ENCODE peak calls at places on chromosomes 3 and 15, in six cellular contexts. J is gastroesophageal sphincter; H is CD8-positive, alpha-beta T cell; O is naive thymus-derived CD4-positive, alpha-beta T cell; N is activated T-helper 17 cell treated with anti-CD3 and anti-CD28 coated beads, Interleukin-2, amount 50 U/mL, for 72 hours; Q is Right ventricle myocardium inferior. T is an unnamed sample.

GRCh38 chr15:96889734-96890480 is 559.4 kb downstream of the NR2F2 start:
- ATAC-seq in J (no peak), H (no peak), O (no peak), N (no peak), Q (no peak), T (no peak)

GRCh38 chr3:51929420-51930003 is 12.2 kb downstream of the RRP9 start:
- ATAC-seq in J (no peak), H (no peak), O (no peak), N (no peak), Q (no peak), T (no peak)

GRCh38 chr15:60589253-60589652 is 110.3 kb upstream of the ICE2 start:
- ATAC-seq in J (no peak), H (no peak), O (no peak), N (peak), Q (no peak), T (no peak)

GRCh38 chr3:124999897-125000296 is 55.9 kb downstream of the HEG1 start:
- ATAC-seq in J (no peak), H (no peak), O (no peak), N (no peak), Q (no peak), T (no peak)

GRCh38 chr15:20348900-20349773 is 192.5 kb downstream of the GOLGA6L6 start:
- ATAC-seq in J (no peak), H (no peak), O (peak), N (no peak), Q (no peak), T (peak)

GRCh38 chr15:45588199-45588910 is 1.2 kb downstream of the BLOC1S6 start:
- ATAC-seq in J (no peak), H (no peak), O (no peak), N (no peak), Q (no peak), T (no peak)

GRCh38 chr15:92882697-92883642 is 17.2 kb upstream of the CHD2 start:
- ATAC-seq in J (peak), H (peak), O (peak), N (peak), Q (no peak), T (peak)

GRCh38 chr3:58291671-58292338 is 14.2 kb upstream of the RPP14 start:
- ATAC-seq in J (no peak), H (no peak), O (no peak), N (no peak), Q (no peak), T (no peak)

GRCh38 chr15:74603789-74604705 is 11.6 kb upstream of the CLK3 start:
- ATAC-seq in J (no peak), H (no peak), O (no peak), N (no peak), Q (no peak), T (no peak)

GRCh38 chr15:101137312-101137940 is 114.4 kb downstream of the CHSY1 start:
- ATAC-seq in J (no peak), H (peak), O (peak), N (peak), Q (peak), T (no peak)

GRCh38 chr3:62214850-62215249 is 158.5 kb downstream of the FEZF2 start:
- ATAC-seq in J (no peak), H (no peak), O (no peak), N (no peak), Q (no peak), T (no peak)

GRCh38 chr15:83845230-83845629 is 191.3 kb downstream of the ADAMTSL3 start:
- ATAC-seq in J (peak), H (no peak), O (no peak), N (no peak), Q (peak), T (no peak)

GRCh38 chr3:20060924-20061323 is 20.7 kb downstream of the KAT2B start:
- ATAC-seq in J (peak), H (peak), O (peak), N (peak), Q (peak), T (no peak)

GRCh38 chr3:30597131-30597768 is 9.2 kb upstream of the TGFBR2 start:
- ATAC-seq in J (peak), H (no peak), O (no peak), N (no peak), Q (peak), T (no peak)

GRCh38 chr3:184880616-184881015 is 68.7 kb downstream of the VPS8 start:
- ATAC-seq in J (no peak), H (no peak), O (no peak), N (no peak), Q (no peak), T (no peak)

GRCh38 chr3:146115619-146116018 is 45.4 kb downstream of the PLOD2 start:
- ATAC-seq in J (no peak), H (no peak), O (no peak), N (no peak), Q (no peak), T (no peak)

GRCh38 chr3:6035626-6036025 is 825.3 kb upstream of the GRM7 start:
- ATAC-seq in J (no peak), H (no peak), O (no peak), N (no peak), Q (no peak), T (no peak)

GRCh38 chr3:189071452-189071851 is 100.3 kb upstream of the TPRG1 start:
- ATAC-seq in J (no peak), H (peak), O (peak), N (peak), Q (no peak), T (peak)

GRCh38 chr15:77376770-77377169 is 43.1 kb downstream of the PEAK1 start:
- ATAC-seq in J (no peak), H (no peak), O (no peak), N (no peak), Q (no peak), T (no peak)

GRCh38 chr3:156792945-156793344 is 33.2 kb upstream of the LEKR1 start:
- ATAC-seq in J (no peak), H (peak), O (peak), N (peak), Q (peak), T (no peak)

GRCh38 chr3:59189561-59190338 is 139.9 kb upstream of the CFAP20DC start:
- ATAC-seq in J (no peak), H (no peak), O (no peak), N (no peak), Q (no peak), T (no peak)

GRCh38 chr15:70065006-70065722 is 32.6 kb downstream of the TLE3 start:
- ATAC-seq in J (no peak), H (no peak), O (no peak), N (no peak), Q (no peak), T (no peak)

GRCh38 chr3:152511904-152512303 is 243.2 kb downstream of the MBNL1 start:
- ATAC-seq in J (no peak), H (no peak), O (no peak), N (no peak), Q (no peak), T (peak)